ENCODE peak calls at places on chromosomes 2 and 18, in ten cellular contexts. V is endodermal cell, Q is lung, W is body of pancreas, H is lower lobe of right lung, U is tibial artery, O is stomach, M is OCI-LY7, I is adrenal gland, L is A549. R is an unnamed sample. For H3K4me1, the result is how much of the 10 kb centered on the place peaks cover.

GRCh38 chr2:10947005-10947440 is 35.3 kb downstream of the KCNF1 start:
- DNase-seq in U (no peak), V (no peak), I (no peak), Q (no peak), H (no peak), L (no peak), W (no peak), M (no peak), O (no peak), R (no peak)

GRCh38 chr18:40124107-40124506 is 1830.9 kb upstream of the PIK3C3 start:
- DNase-seq in H (no peak), V (no peak), W (no peak), M (no peak), Q (no peak), O (no peak), U (no peak), L (no peak), I (no peak), R (no peak)

GRCh38 chr2:144630459-144631215 is 110.7 kb upstream of the ZEB2 start:
- DNase-seq in V (no peak), W (no peak), O (no peak), U (no peak), M (no peak), H (no peak), L (no peak), Q (no peak), I (no peak), R (no peak)

GRCh38 chr2:27729198-27729597 is 42.3 kb upstream of the MRPL33 start:
- DNase-seq in L (no peak), H (no peak), U (no peak), M (no peak), W (no peak), O (no peak), Q (no peak), I (no peak), V (no peak), R (no peak)

GRCh38 chr2:75609937-75610508 is 36.6 kb upstream of the MRPL19 start:
- DNase-seq in W (no peak), V (no peak), L (no peak), I (no peak), U (no peak), Q (no peak), O (no peak), H (no peak), M (no peak), R (no peak)

GRCh38 chr2:27730980-27731691 is 40.4 kb upstream of the MRPL33 start:
- DNase-seq in M (no peak), W (no peak), I (no peak), O (no peak), L (no peak), H (no peak), U (no peak), Q (no peak), V (no peak), R (no peak)

GRCh38 chr2:9292426-9292825 is 85.8 kb downstream of the ASAP2 start:
- DNase-seq in I (no peak), L (no peak), O (no peak), H (no peak), V (no peak), U (no peak), Q (no peak), W (no peak), M (no peak), R (no peak)

GRCh38 chr2:9982248-9982647 is 30.8 kb downstream of the GRHL1 start:
- DNase-seq in I (no peak), Q (no peak), W (no peak), H (no peak), V (no peak), O (no peak), L (no peak), U (no peak), M (no peak), R (no peak)

GRCh38 chr2:24065341-24065740 is 10.8 kb downstream of the SF3B6 start:
- DNase-seq in M (no peak), U (no peak), V (no peak), I (no peak), Q (no peak), O (no peak), L (no peak), W (no peak), H (no peak), R (no peak)

GRCh38 chr2:46655551-46656436 is 176.4 kb downstream of the TMEM247 start:
- DNase-seq in L (no peak), Q (no peak), H (no peak), M (no peak), O (no peak), W (no peak), U (no peak), V (no peak), I (no peak), R (no peak)

GRCh38 chr2:197256771-197257170 is 53.8 kb downstream of the ANKRD44 start:
- DNase-seq in O (no peak), Q (no peak), I (no peak), L (no peak), V (no peak), H (no peak), W (no peak), U (no peak), M (peak), R (no peak)

GRCh38 chr2:69917854-69918253 is 2.9 kb downstream of the MXD1 start:
- DNase-seq in U (no peak), V (no peak), H (no peak), W (no peak), O (no peak), L (peak), I (peak), Q (no peak), M (no peak), R (no peak)

GRCh38 chr2:156399224-156399949 is 36.8 kb upstream of the GPD2 start:
- DNase-seq in U (no peak), W (peak), V (peak), Q (peak), O (peak), I (no peak), L (no peak), H (peak), M (no peak), R (no peak)

GRCh38 chr2:98912221-98912851 is 23.7 kb downstream of the CRACDL start:
- DNase-seq in I (peak), Q (peak), W (peak), O (peak), L (peak), M (no peak), H (no peak), U (no peak), V (peak), R (peak)

GRCh38 chr18:46577546-46577945 is 79.5 kb downstream of the LOXHD1 start:
- DNase-seq in L (no peak), M (no peak), I (no peak), U (no peak), O (no peak), Q (peak), W (no peak), H (no peak), V (peak), R (no peak)

GRCh38 chr2:129253461-129253812 is 726.0 kb upstream of the RAB6C start:
- DNase-seq in W (peak), Q (no peak), V (peak), H (no peak), L (peak), I (no peak), O (peak), U (no peak), M (peak), R (no peak)

GRCh38 chr2:25481381-25482310 is 139.9 kb upstream of the DNMT3A start:
- DNase-seq in W (no peak), M (no peak), V (no peak), U (no peak), I (no peak), O (no peak), H (no peak), L (no peak), Q (no peak), R (no peak)

GRCh38 chr2:164920430-164920829 is 34.9 kb downstream of the SLC38A11 start:
- DNase-seq in U (no peak), H (no peak), I (peak), L (peak), M (no peak), O (no peak), V (no peak), Q (no peak), W (no peak), R (no peak)

GRCh38 chr2:241563981-241564595 is 5.5 kb downstream of the BOK start:
- DNase-seq in I (no peak), O (no peak), U (no peak), H (peak), V (peak), Q (no peak), M (no peak), W (no peak), L (no peak), R (peak)
- H3K4me1 ChIP-seq in I (under half), O (half or more), U (under half), H (under half), V (under half), Q (under half), M (under half), W (under half), L (under half), R (under half)

DNA sequence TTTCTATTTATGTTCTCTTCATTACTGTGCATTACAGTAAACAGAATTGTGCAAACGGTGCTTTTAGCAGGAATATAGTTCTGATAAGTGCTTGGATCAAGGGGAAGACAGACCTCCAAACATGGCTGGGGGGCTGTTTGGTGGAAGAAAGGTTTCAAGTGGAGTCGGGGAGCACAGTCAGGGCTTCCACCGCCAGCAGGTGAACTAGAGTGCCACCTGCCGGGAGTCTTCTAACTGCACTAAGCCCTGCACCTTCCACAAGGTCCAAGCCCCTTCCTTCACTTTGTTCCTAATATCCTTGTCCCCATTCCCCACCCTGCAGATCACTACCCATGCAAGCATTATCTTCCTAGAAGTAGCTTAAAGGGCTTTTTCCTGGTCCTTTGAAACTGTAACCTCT is 11.1 kb downstream of the ONECUT2 start:
- DNase-seq in L (peak), Q (no peak), M (peak), H (no peak), U (no peak), I (no peak), O (no peak), V (peak), W (no peak), R (no peak)
- TF ChIP-seq CTCF in L (peak), Q (no peak), M (peak), H (peak), U (no peak), I (peak), O (no peak), V (peak), W (peak), R (peak)

GRCh38 chr18:58309610-58310239 is 265.7 kb downstream of the NEDD4L start:
- DNase-seq in Q (peak), V (no peak), L (no peak), M (no peak), H (no peak), I (no peak), W (peak), O (no peak), U (no peak), R (no peak)
- H3K4me3 ChIP-seq in Q (no peak), V (no peak), L (no peak), M (no peak), H (no peak), I (no peak), W (no peak), O (no peak), U (no peak), R (no peak)

DNA sequence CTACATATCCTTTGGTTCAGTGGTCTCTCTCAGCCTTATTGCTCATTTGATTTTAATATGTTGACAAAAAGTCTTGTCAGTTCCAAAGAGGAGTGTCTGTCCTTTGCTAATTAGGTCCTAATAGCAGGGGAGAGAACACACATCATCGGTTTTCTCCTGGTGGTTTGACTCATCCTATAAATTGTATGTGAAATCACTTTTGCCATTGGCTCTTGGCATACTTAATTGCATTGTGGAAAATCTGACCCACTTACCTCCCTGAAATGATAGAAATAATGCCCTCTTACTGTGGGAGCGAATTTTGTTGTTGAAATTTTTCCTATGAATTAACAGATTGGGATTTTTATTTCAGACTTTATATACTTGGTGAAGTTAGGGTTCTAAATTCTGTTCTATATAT is 58.3 kb downstream of the MTCL1 start:
- DNase-seq in O (no peak), L (no peak), W (no peak), U (no peak), Q (no peak), M (no peak), H (no peak), I (no peak), V (no peak), R (no peak)
- H3K4me1 ChIP-seq in O (under half), L (under half), W (under half), U (under half), Q (under half), M (under half), H (under half), I (under half), V (under half), R (under half)

DNA sequence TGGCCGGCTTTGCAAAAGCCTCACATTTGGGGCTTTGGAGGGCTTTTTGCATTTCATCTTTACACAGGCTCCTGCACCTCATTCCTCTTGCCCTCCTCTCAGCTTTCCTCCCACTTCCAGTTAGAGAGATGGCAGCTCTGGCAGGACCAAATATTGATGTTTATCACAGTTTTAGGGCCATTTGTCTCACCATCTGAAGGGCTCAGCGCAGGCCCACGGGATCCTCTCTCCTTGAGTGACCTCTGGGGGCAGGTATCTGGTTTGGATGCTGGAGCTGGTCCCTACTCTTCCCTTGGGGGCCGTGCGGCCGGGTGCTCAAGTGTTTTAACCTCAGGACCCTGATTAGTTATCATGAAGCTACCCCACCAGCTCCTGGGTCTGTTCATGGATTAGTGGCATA is 19.9 kb downstream of the ATOH8 start:
- DNase-seq in O (no peak), V (no peak), U (no peak), W (no peak), Q (no peak), M (no peak), I (no peak), H (no peak), L (no peak), R (no peak)
- TF ChIP-seq CTCF in O (no peak), V (no peak), U (no peak), W (no peak), Q (no peak), M (no peak), I (no peak), H (no peak), L (no peak), R (no peak)